ENCODE peak calls at places on chromosomes 3 and 15, in seven cellular contexts. C is GM03348, K is NCI-H774, B is hypothalamus, S is lower leg skin, W is T-helper 2 cell, M is activated B cell treated with CpG ODN at 0.5 μM for 24 hours. N is an unnamed sample.

GRCh38 chr15:98124576-98124975 is 164.1 kb downstream of the ARRDC4 start:
- DNase-seq in C (peak), K (no peak), B (no peak), S (no peak), W (no peak), M (no peak), N (no peak)

GRCh38 chr15:48520376-48521155 is 124.9 kb downstream of the FBN1 start:
- DNase-seq in C (no peak), K (no peak), B (no peak), S (no peak), W (no peak), M (no peak), N (no peak)

GRCh38 chr3:154252759-154253638 is 71.3 kb downstream of the DHX36 start:
- DNase-seq in C (peak), K (peak), B (peak), S (peak), W (peak), M (peak), N (peak)

GRCh38 chr15:52295421-52295991 is at the start of gene MYO5C:
- DNase-seq in C (peak), K (peak), B (peak), S (peak), W (no peak), M (no peak), N (no peak)

GRCh38 chr15:77786956-77787355 is 154.2 kb upstream of the LINGO1 start:
- DNase-seq in C (no peak), K (no peak), B (no peak), S (no peak), W (no peak), M (no peak), N (no peak)

GRCh38 chr3:1805331-1805730 is 293.3 kb upstream of the CNTN4 start:
- DNase-seq in C (no peak), K (no peak), B (no peak), S (no peak), W (no peak), M (no peak), N (no peak)

GRCh38 chr3:61299343-61299742 is 48.1 kb upstream of the FHIT start:
- DNase-seq in C (no peak), K (no peak), B (no peak), S (no peak), W (no peak), M (no peak), N (no peak)

GRCh38 chr3:170639003-170639402 is 53.1 kb upstream of the SLC7A14 start:
- DNase-seq in C (no peak), K (no peak), B (no peak), S (no peak), W (no peak), M (no peak), N (no peak)

GRCh38 chr15:42845581-42845980 is 75.0 kb downstream of the TTBK2 start:
- DNase-seq in C (no peak), K (no peak), B (no peak), S (no peak), W (no peak), M (no peak), N (no peak)

GRCh38 chr3:136891934-136892855 is 30.2 kb downstream of the NCK1 start:
- DNase-seq in C (no peak), K (no peak), B (no peak), S (no peak), W (no peak), M (no peak), N (no peak)

GRCh38 chr3:160224811-160225180 is 426 bp upstream of the C3orf80 start:
- DNase-seq in C (no peak), K (no peak), B (no peak), S (no peak), W (no peak), M (no peak), N (no peak)

GRCh38 chr3:53645754-53646153 is 151.3 kb downstream of the CACNA1D start:
- DNase-seq in C (no peak), K (no peak), B (no peak), S (no peak), W (no peak), M (no peak), N (no peak)

GRCh38 chr3:4826237-4827100 is 152.8 kb upstream of the BHLHE40 start:
- DNase-seq in C (peak), K (no peak), B (peak), S (peak), W (no peak), M (no peak), N (peak)

GRCh38 chr15:38320181-38320580 is 67.5 kb downstream of the SPRED1 start:
- DNase-seq in C (peak), K (no peak), B (no peak), S (no peak), W (no peak), M (no peak), N (no peak)

GRCh38 chr15:64490598-64491259 is 30.4 kb downstream of the ZNF609 start:
- DNase-seq in C (no peak), K (no peak), B (no peak), S (no peak), W (no peak), M (no peak), N (no peak)

GRCh38 chr3:46987485-46988401 is 8.3 kb downstream of the NBEAL2 start:
- DNase-seq in C (no peak), K (no peak), B (no peak), S (peak), W (peak), M (peak), N (no peak)

GRCh38 chr15:41779662-41780157 is 5.4 kb downstream of the MAPKBP1 start:
- DNase-seq in C (no peak), K (no peak), B (no peak), S (no peak), W (no peak), M (no peak), N (no peak)

GRCh38 chr15:68380456-68380855 is 51.5 kb downstream of the ITGA11 start:
- DNase-seq in C (no peak), K (no peak), B (no peak), S (peak), W (no peak), M (no peak), N (peak)

GRCh38 chr15:42591238-42591936 is 16.0 kb downstream of the STARD9 start:
- DNase-seq in C (peak), K (no peak), B (no peak), S (no peak), W (peak), M (no peak), N (no peak)

GRCh38 chr3:111700054-111700453 is 104.9 kb upstream of the ZBED2 start:
- DNase-seq in C (no peak), K (no peak), B (no peak), S (no peak), W (peak), M (no peak), N (no peak)

GRCh38 chr3:183981990-183982658 is 35.6 kb downstream of the ABCC5 start:
- DNase-seq in C (no peak), K (no peak), B (no peak), S (no peak), W (no peak), M (no peak), N (no peak)

GRCh38 chr3:39808467-39809180 is 785 bp upstream of the MYRIP start:
- DNase-seq in C (peak), K (no peak), B (no peak), S (no peak), W (no peak), M (no peak), N (no peak)

GRCh38 chr3:57717491-57717890 is 24.6 kb upstream of the DENND6A start:
- DNase-seq in C (no peak), K (no peak), B (no peak), S (no peak), W (no peak), M (no peak), N (no peak)

N was measured in right atrium auricular region.